ENCODE peak calls at places on chromosomes 4 and X, in six cellular contexts. R is NCI-H1105 treated with DMSO at 0.1 percent for 48 hours; I is skeletal muscle cell; X is activated naive CD4-positive, alpha-beta T cell; O is HS-5; B is activated CD4-positive, alpha-beta T cell treated with anti-CD3 and anti-CD28 coated beads for 1 hour. S is an unnamed sample.
A peak's percentile ranks its signal among the peaks of the same experiment; 100 is the strongest.

GRCh38 chrX:8632949-8633348 is 99.0 kb downstream of the ANOS1 start:
- DNase-seq in I (no peak), B (no peak), O (no peak), R (peak; percentile 63), X (no peak), S (no peak)

GRCh38 chr4:120850048-120850599 is 72.4 kb downstream of the PRDM5 start:
- DNase-seq in O (peak; percentile 61), I (no peak), X (no peak), R (no peak), B (no peak), S (no peak)

GRCh38 chr4:34181311-34181808 is 2063.0 kb downstream of the ARAP2 start:
- DNase-seq in R (no peak), X (no peak), I (peak; percentile 85), O (peak; percentile 94), B (no peak), S (no peak)

GRCh38 chr4:89410687-89411086 is 103.1 kb upstream of the GPRIN3 start:
- DNase-seq in I (no peak), R (no peak), X (no peak), O (peak; percentile 6), B (no peak), S (no peak)

GRCh38 chrX:153476628-153477027 is 6.3 kb upstream of the HAUS7 start:
- DNase-seq in O (no peak), I (no peak), R (no peak), X (no peak), B (no peak), S (no peak)

GRCh38 chr4:147820975-147821374 is 89.1 kb downstream of the ARHGAP10 start:
- DNase-seq in B (no peak), R (no peak), I (no peak), X (no peak), O (no peak), S (no peak)

GRCh38 chrX:29466441-29466840 is 748.9 kb upstream of the MAGEB2 start:
- DNase-seq in R (no peak), O (no peak), I (no peak), X (no peak), B (no peak), S (no peak)

GRCh38 chr4:22190855-22191254 is 242.3 kb upstream of the KCNIP4 start:
- DNase-seq in B (no peak), R (no peak), O (peak; percentile 81), X (no peak), I (peak; percentile 81), S (no peak)

GRCh38 chr4:133711817-133712216 is 489.8 kb downstream of the PABPC4L start:
- DNase-seq in R (no peak), B (no peak), I (no peak), X (no peak), O (no peak), S (no peak)

GRCh38 chr4:184413227-184414064 is 60.9 kb downstream of the IRF2 start:
- DNase-seq in I (no peak), O (no peak), X (no peak), R (no peak), B (no peak), S (no peak)